ENCODE peak calls at places on chromosomes 5 and 9, in six cellular contexts. One of them, this sample, is unnamed.

GRCh38 chr5:149938272-149938671 is 6.3 kb downstream of the PDE6A start:
- DNase-seq in stomach: peak; percentile 40
- DNase-seq in ovary: no peak
- DNase-seq in H1: no peak
- DNase-seq in transverse colon: peak; percentile 74
- DNase-seq in K562: no peak
- DNase-seq in this sample: peak; percentile 65

GRCh38 chr9:135718616-135719015 is 16.6 kb downstream of the KCNT1 start:
- DNase-seq in stomach: no peak
- DNase-seq in ovary: no peak
- DNase-seq in H1: no peak
- DNase-seq in transverse colon: no peak
- DNase-seq in K562: no peak
- DNase-seq in this sample: peak; percentile 45

GRCh38 chr5:83900307-83900706 is 179.7 kb upstream of the HAPLN1 start:
- DNase-seq in stomach: no peak
- DNase-seq in ovary: no peak
- DNase-seq in H1: no peak
- DNase-seq in transverse colon: no peak
- DNase-seq in K562: no peak
- DNase-seq in this sample: no peak

GRCh38 chr5:140372971-140373487 is 13.0 kb downstream of the SLC4A9 start:
- DNase-seq in stomach: peak; percentile 73
- DNase-seq in ovary: peak; percentile 71
- DNase-seq in H1: peak; percentile 67
- DNase-seq in transverse colon: peak; percentile 79
- DNase-seq in K562: peak; percentile 62
- DNase-seq in this sample: peak; percentile 79

GRCh38 chr5:52673495-52673894 is 114.2 kb upstream of the ITGA1 start:
- DNase-seq in stomach: no peak
- DNase-seq in ovary: no peak
- DNase-seq in H1: no peak
- DNase-seq in transverse colon: no peak
- DNase-seq in K562: no peak
- DNase-seq in this sample: no peak

GRCh38 chr5:155699385-155699784 is 627.6 kb upstream of the SGCD start:
- DNase-seq in stomach: no peak
- DNase-seq in ovary: no peak
- DNase-seq in H1: no peak
- DNase-seq in transverse colon: no peak
- DNase-seq in K562: no peak
- DNase-seq in this sample: no peak

GRCh38 chr5:168962323-168962722 is 338.6 kb downstream of the SLIT3 start:
- DNase-seq in stomach: no peak
- DNase-seq in ovary: no peak
- DNase-seq in H1: no peak
- DNase-seq in transverse colon: no peak
- DNase-seq in K562: no peak
- DNase-seq in this sample: no peak

GRCh38 chr5:23412011-23412410 is 95.4 kb upstream of the PRDM9 start:
- DNase-seq in stomach: no peak
- DNase-seq in ovary: no peak
- DNase-seq in H1: no peak
- DNase-seq in transverse colon: no peak
- DNase-seq in K562: no peak
- DNase-seq in this sample: no peak

GRCh38 chr9:131839281-131840084 is 99.6 kb upstream of the RAPGEF1 start:
- DNase-seq in stomach: no peak
- DNase-seq in ovary: no peak
- DNase-seq in H1: no peak
- DNase-seq in transverse colon: peak; percentile 22
- DNase-seq in K562: peak; percentile 49
- DNase-seq in this sample: no peak

GRCh38 chr9:122127396-122127798 is 32.2 kb downstream of the NDUFA8 start:
- DNase-seq in stomach: no peak
- DNase-seq in ovary: no peak
- DNase-seq in H1: no peak
- DNase-seq in transverse colon: no peak
- DNase-seq in K562: no peak
- DNase-seq in this sample: no peak

GRCh38 chr9:104854613-104855012 is 73.3 kb downstream of the ABCA1 start:
- DNase-seq in stomach: no peak
- DNase-seq in ovary: no peak
- DNase-seq in H1: no peak
- DNase-seq in transverse colon: no peak
- DNase-seq in K562: no peak
- DNase-seq in this sample: no peak

GRCh38 chr9:134707031-134707680 is 65.6 kb downstream of the COL5A1 start:
- DNase-seq in stomach: peak; percentile 51
- DNase-seq in ovary: peak; percentile 89
- DNase-seq in H1: no peak
- DNase-seq in transverse colon: peak; percentile 73
- DNase-seq in K562: no peak
- DNase-seq in this sample: no peak

GRCh38 chr5:154215531-154215930 is 25.0 kb downstream of the GALNT10 start:
- DNase-seq in stomach: no peak
- DNase-seq in ovary: no peak
- DNase-seq in H1: no peak
- DNase-seq in transverse colon: no peak
- DNase-seq in K562: no peak
- DNase-seq in this sample: no peak

GRCh38 chr9:111903996-111904395 is 7.4 kb downstream of the UGCG start:
- DNase-seq in stomach: no peak
- DNase-seq in ovary: no peak
- DNase-seq in H1: no peak
- DNase-seq in transverse colon: no peak
- DNase-seq in K562: no peak
- DNase-seq in this sample: no peak

GRCh38 chr5:137778772-137779564 is 24.8 kb upstream of the HNRNPA0 start:
- DNase-seq in stomach: no peak
- DNase-seq in ovary: no peak
- DNase-seq in H1: no peak
- DNase-seq in transverse colon: no peak
- DNase-seq in K562: peak; percentile 29
- DNase-seq in this sample: no peak

GRCh38 chr5:83522431-83522830 is 50.9 kb downstream of the VCAN start:
- DNase-seq in stomach: no peak
- DNase-seq in ovary: no peak
- DNase-seq in H1: no peak
- DNase-seq in transverse colon: no peak
- DNase-seq in K562: no peak
- DNase-seq in this sample: no peak

GRCh38 chr5:79074641-79075040 is 5.1 kb downstream of the BHMT2 start:
- DNase-seq in stomach: no peak
- DNase-seq in ovary: no peak
- DNase-seq in H1: no peak
- DNase-seq in transverse colon: no peak
- DNase-seq in K562: no peak
- DNase-seq in this sample: no peak

GRCh38 chr5:11719888-11720481 is 184.3 kb downstream of the CTNND2 start:
- DNase-seq in stomach: peak; percentile 32
- DNase-seq in ovary: no peak
- DNase-seq in H1: no peak
- DNase-seq in transverse colon: peak; percentile 25
- DNase-seq in K562: no peak
- DNase-seq in this sample: no peak

GRCh38 chr5:3597002-3597726 is 1.5 kb downstream of the IRX1 start:
- DNase-seq in stomach: no peak
- DNase-seq in ovary: no peak
- DNase-seq in H1: no peak
- DNase-seq in transverse colon: no peak
- DNase-seq in K562: no peak
- DNase-seq in this sample: no peak

GRCh38 chr5:97365918-97366317 is 182.9 kb upstream of the RIOK2 start:
- DNase-seq in stomach: no peak
- DNase-seq in ovary: no peak
- DNase-seq in H1: no peak
- DNase-seq in transverse colon: no peak
- DNase-seq in K562: no peak
- DNase-seq in this sample: no peak

GRCh38 chr5:133821311-133821741 is 147.1 kb downstream of the C5orf15 start:
- DNase-seq in stomach: no peak
- DNase-seq in ovary: no peak
- DNase-seq in H1: no peak
- DNase-seq in transverse colon: no peak
- DNase-seq in K562: no peak
- DNase-seq in this sample: no peak

GRCh38 chr5:19790811-19791466 is 197.1 kb downstream of the CDH18 start:
- DNase-seq in stomach: no peak
- DNase-seq in ovary: no peak
- DNase-seq in H1: no peak
- DNase-seq in transverse colon: no peak
- DNase-seq in K562: no peak
- DNase-seq in this sample: no peak

GRCh38 chr9:134877541-134877940 is 3.1 kb upstream of the FCN2 start:
- DNase-seq in stomach: no peak
- DNase-seq in ovary: no peak
- DNase-seq in H1: no peak
- DNase-seq in transverse colon: no peak
- DNase-seq in K562: no peak
- DNase-seq in this sample: no peak

GRCh38 chr5:54347221-54347865 is 37.0 kb upstream of the ARL15 start:
- DNase-seq in stomach: no peak
- DNase-seq in ovary: no peak
- DNase-seq in H1: no peak
- DNase-seq in transverse colon: no peak
- DNase-seq in K562: no peak
- DNase-seq in this sample: no peak

GRCh38 chr5:61477788-61478187 is 145.7 kb downstream of the ZSWIM6 start:
- DNase-seq in stomach: no peak
- DNase-seq in ovary: no peak
- DNase-seq in H1: no peak
- DNase-seq in transverse colon: no peak
- DNase-seq in K562: no peak
- DNase-seq in this sample: no peak
- TF ChIP-seq EP300 in stomach: no peak
- TF ChIP-seq EP300 in ovary: no peak
- TF ChIP-seq EP300 in H1: no peak
- TF ChIP-seq EP300 in transverse colon: no peak
- TF ChIP-seq EP300 in K562: no peak
- TF ChIP-seq EP300 in this sample: no peak

GRCh38 chr5:87457706-87458105 is 45.0 kb upstream of the CCNH start:
- DNase-seq in stomach: no peak
- DNase-seq in ovary: no peak
- DNase-seq in H1: no peak
- DNase-seq in transverse colon: no peak
- DNase-seq in K562: no peak
- DNase-seq in this sample: no peak
- TF ChIP-seq EP300 in stomach: no peak
- TF ChIP-seq EP300 in ovary: no peak
- TF ChIP-seq EP300 in H1: no peak
- TF ChIP-seq EP300 in transverse colon: no peak
- TF ChIP-seq EP300 in K562: no peak
- TF ChIP-seq EP300 in this sample: no peak

GRCh38 chr5:156798201-156798600 is 51.9 kb upstream of the PPP1R2B start:
- DNase-seq in stomach: no peak
- DNase-seq in ovary: no peak
- DNase-seq in H1: peak; percentile 65
- DNase-seq in transverse colon: no peak
- DNase-seq in K562: no peak
- DNase-seq in this sample: no peak

GRCh38 chr5:156799171-156799570 is 50.9 kb upstream of the PPP1R2B start:
- DNase-seq in stomach: no peak
- DNase-seq in ovary: no peak
- DNase-seq in H1: no peak
- DNase-seq in transverse colon: no peak
- DNase-seq in K562: no peak
- DNase-seq in this sample: no peak

GRCh38 chr5:156803404-156803803 is 46.7 kb upstream of the PPP1R2B start:
- DNase-seq in stomach: no peak
- DNase-seq in ovary: no peak
- DNase-seq in H1: no peak
- DNase-seq in transverse colon: no peak
- DNase-seq in K562: no peak
- DNase-seq in this sample: no peak

GRCh38 chr5:156800982-156801381 is 49.1 kb upstream of the PPP1R2B start:
- DNase-seq in stomach: no peak
- DNase-seq in ovary: no peak
- DNase-seq in H1: no peak
- DNase-seq in transverse colon: no peak
- DNase-seq in K562: no peak
- DNase-seq in this sample: no peak

DNA sequence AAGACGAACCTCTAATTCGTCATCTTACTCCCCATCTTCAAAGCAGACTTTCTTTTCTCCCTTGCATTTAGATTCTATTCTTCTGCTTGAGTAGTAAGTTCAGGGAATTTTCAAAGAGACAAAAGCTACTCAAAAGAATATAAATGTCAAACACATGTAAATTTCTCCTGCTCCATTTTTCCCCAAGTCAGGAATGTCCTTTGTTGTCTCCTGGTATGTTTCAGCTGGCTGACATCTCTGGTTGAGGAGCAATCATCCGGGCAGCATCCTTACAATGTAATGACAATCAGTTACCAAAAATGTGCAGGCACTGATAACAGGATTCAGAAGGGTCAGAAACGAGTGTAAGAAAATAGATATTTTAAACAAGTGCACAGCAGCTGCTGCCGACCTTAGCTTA is 47.6 kb upstream of the PPP1R2B start:
- DNase-seq in stomach: no peak
- DNase-seq in ovary: no peak
- DNase-seq in H1: no peak
- DNase-seq in transverse colon: no peak
- DNase-seq in K562: no peak
- DNase-seq in this sample: no peak
- TF ChIP-seq EP300 in stomach: no peak
- TF ChIP-seq EP300 in ovary: no peak
- TF ChIP-seq EP300 in H1: no peak
- TF ChIP-seq EP300 in transverse colon: no peak
- TF ChIP-seq EP300 in K562: no peak
- TF ChIP-seq EP300 in this sample: no peak

GRCh38 chr5:152632380-152632779 is 227.3 kb upstream of the NMUR2 start:
- DNase-seq in stomach: no peak
- DNase-seq in ovary: no peak
- DNase-seq in H1: no peak
- DNase-seq in transverse colon: no peak
- DNase-seq in K562: no peak
- DNase-seq in this sample: no peak

GRCh38 chr5:152638996-152639552 is 234.0 kb upstream of the NMUR2 start:
- DNase-seq in stomach: no peak
- DNase-seq in ovary: no peak
- DNase-seq in H1: no peak
- DNase-seq in transverse colon: no peak
- DNase-seq in K562: no peak
- DNase-seq in this sample: no peak

GRCh38 chr5:152631217-152631616 is 226.1 kb upstream of the NMUR2 start:
- DNase-seq in stomach: no peak
- DNase-seq in ovary: no peak
- DNase-seq in H1: no peak
- DNase-seq in transverse colon: no peak
- DNase-seq in K562: no peak
- DNase-seq in this sample: no peak

DNA sequence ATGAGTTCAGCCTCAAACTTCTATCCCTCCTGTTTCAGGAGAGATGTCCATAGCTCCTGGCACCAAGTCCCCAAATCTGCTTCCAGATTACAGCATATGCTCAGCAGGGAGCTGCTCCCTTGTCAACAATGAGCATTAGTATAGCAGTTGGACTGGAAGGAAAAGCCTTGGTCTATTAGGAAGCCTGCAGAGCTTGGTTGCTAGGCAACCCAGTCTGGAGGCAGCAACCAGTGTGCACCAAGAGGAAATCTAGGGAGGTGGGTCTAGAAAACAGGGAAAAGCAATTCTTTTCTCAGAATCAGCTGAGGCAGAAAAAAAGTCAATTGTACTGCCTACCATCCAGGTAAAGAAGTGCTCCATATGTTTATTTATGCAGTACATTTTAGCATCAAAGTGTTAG is 229.5 kb upstream of the NMUR2 start:
- DNase-seq in stomach: no peak
- DNase-seq in ovary: no peak
- DNase-seq in H1: no peak
- DNase-seq in transverse colon: no peak
- DNase-seq in K562: no peak
- DNase-seq in this sample: no peak
- TF ChIP-seq EP300 in stomach: no peak
- TF ChIP-seq EP300 in ovary: no peak
- TF ChIP-seq EP300 in H1: no peak
- TF ChIP-seq EP300 in transverse colon: no peak
- TF ChIP-seq EP300 in K562: no peak
- TF ChIP-seq EP300 in this sample: no peak